ENCODE peak calls at places on chromosomes 2 and 18, in ten cellular contexts. I is HepG2, X is cardiac muscle cell, K is SK-N-SH, A is brain microvascular endothelial cell, Q is upper lobe of right lung, Y is A673, J is GM06990, T is PC-3, L is WERI-Rb-1. P is an unnamed sample. For H3K27me3, the result is how much of the 10 kb centered on the place peaks cover.

GRCh38 chr2:96715658-96716057 is 24.2 kb downstream of the LMAN2L start:
- DNase-seq in A (no peak), L (no peak), J (no peak), Q (no peak), K (no peak), Y (peak), X (no peak), T (no peak), I (peak), P (peak)

GRCh38 chr18:48405971-48406370 is 3.2 kb downstream of the ZBTB7C start:
- DNase-seq in X (peak), K (no peak), I (no peak), T (no peak), A (no peak), J (no peak), Q (no peak), Y (no peak), L (peak), P (no peak)

GRCh38 chr18:35408843-35409261 is 31.7 kb upstream of the ZNF396 start:
- DNase-seq in T (no peak), L (no peak), X (no peak), Y (no peak), Q (peak), J (peak), I (peak), K (no peak), A (no peak), P (no peak)

GRCh38 chr2:7189106-7189505 is 271.9 kb downstream of the RNF144A start:
- DNase-seq in X (no peak), Y (no peak), J (no peak), Q (no peak), K (no peak), T (no peak), A (no peak), I (no peak), L (no peak), P (no peak)

GRCh38 chr18:8011906-8012305 is 444.8 kb downstream of the PTPRM start:
- DNase-seq in A (no peak), I (no peak), X (no peak), T (no peak), Y (no peak), J (no peak), Q (no peak), L (peak), K (no peak), P (no peak)

GRCh38 chr18:5414546-5414945 is 119.0 kb upstream of the ZBTB14 start:
- DNase-seq in I (no peak), T (no peak), Y (no peak), A (no peak), J (no peak), Q (no peak), X (peak), K (peak), L (no peak), P (no peak)

GRCh38 chr2:81097361-81097760 is 792.8 kb upstream of the LRRTM1 start:
- DNase-seq in A (no peak), L (no peak), Y (no peak), T (peak), J (no peak), Q (no peak), X (no peak), K (no peak), I (no peak), P (no peak)

GRCh38 chr2:215104226-215104625 is 34.2 kb downstream of the ABCA12 start:
- DNase-seq in Y (no peak), A (no peak), K (no peak), L (no peak), T (peak), X (no peak), Q (no peak), I (no peak), J (no peak), P (peak)

GRCh38 chr2:204453730-204454167 is 91.5 kb upstream of the PARD3B start:
- DNase-seq in X (peak), J (no peak), Y (peak), A (peak), T (no peak), I (no peak), L (no peak), Q (peak), K (peak), P (no peak)

GRCh38 chr2:191195021-191195420 is 44.2 kb upstream of the STAT4 start:
- DNase-seq in T (peak), K (no peak), A (no peak), X (no peak), I (no peak), Q (no peak), J (no peak), Y (no peak), L (no peak), P (peak)

GRCh38 chr2:58553937-58554336 is 312.8 kb upstream of the FANCL start:
- DNase-seq in Q (no peak), L (peak), T (peak), I (peak), K (no peak), X (peak), J (no peak), A (no peak), Y (peak), P (peak)
- TF ChIP-seq CTCF in Q (no peak), L (peak), T (peak), I (peak), K (no peak), X (peak), J (peak), A (peak), Y (peak), P (peak)

GRCh38 chr2:207492461-207492860 is 37.3 kb upstream of the CREB1 start:
- DNase-seq in I (no peak), K (no peak), Y (no peak), L (no peak), J (no peak), T (no peak), X (no peak), Q (no peak), A (no peak), P (no peak)
- H3K4me3 ChIP-seq in I (no peak), K (no peak), Y (no peak), L (no peak), J (no peak), T (no peak), X (no peak), Q (no peak), A (no peak), P (no peak)

DNA sequence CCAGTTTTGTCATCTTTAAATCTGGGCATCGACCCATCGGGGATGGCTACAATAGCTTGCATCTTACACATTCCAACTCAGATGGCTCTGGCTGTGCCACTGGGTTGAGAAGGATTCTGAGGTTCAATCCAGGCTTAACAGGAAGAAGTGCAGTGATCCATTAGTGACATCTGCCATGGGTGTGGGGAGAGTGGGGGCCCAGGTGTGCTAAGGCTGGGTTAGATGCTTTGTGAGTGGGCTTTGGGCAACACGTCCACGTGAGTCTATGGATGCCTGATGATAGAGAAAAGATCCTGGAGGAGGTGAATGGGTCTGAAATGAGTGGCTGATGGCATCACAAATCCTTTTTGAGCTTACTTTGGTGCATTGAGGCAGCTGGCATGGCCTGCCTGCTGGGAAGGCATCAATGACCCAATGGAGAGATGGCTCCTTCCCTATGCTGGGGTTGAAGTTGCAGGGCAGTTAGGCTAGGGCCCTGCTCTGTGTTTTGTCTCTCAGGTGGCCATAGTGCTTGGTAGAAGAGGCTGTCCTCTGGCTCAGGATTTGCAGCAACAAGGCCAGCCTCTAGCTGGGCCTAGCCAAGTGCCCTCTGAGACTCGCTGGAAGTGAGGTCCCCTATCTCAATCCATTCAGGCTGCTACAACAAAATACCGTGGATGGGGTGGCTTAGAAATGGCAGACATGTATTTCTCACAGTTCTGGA is 56.7 kb downstream of the HS1BP3 start:
- DNase-seq in Q (peak), T (no peak), L (peak), A (no peak), X (no peak), K (no peak), Y (no peak), I (no peak), J (no peak), P (no peak)
- H3K27me3 ChIP-seq in Q (under half), T (under half), L (under half), A (under half), X (under half), K (under half), Y (under half), I (under half), J (under half), P (under half)

GRCh38 chr2:61911510-61911909 is 6.0 kb downstream of the COMMD1 start:
- DNase-seq in L (peak), Y (no peak), J (no peak), K (no peak), A (no peak), T (no peak), I (no peak), Q (no peak), X (peak), P (peak)
- TF ChIP-seq CTCF in L (peak), Y (peak), J (peak), K (peak), A (peak), T (peak), I (peak), Q (no peak), X (no peak), P (peak)

DNA sequence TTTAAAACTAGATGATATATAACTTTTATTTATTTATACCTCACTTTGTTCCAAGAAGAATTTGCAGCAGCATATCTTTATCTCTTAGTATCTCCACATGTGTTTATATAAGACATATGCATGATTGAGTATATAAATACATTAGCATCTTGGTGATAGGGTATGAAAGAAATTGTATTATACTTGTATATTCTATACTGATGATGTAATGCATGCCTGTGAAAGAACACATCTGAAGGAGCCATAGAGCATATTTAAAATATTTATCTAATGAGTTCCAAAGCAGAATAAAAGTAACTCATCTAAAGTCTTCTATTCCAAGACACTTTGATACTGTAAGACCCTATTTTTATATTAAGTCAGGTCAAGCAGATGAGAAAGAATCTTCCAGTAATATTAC is 76.9 kb downstream of the DTNB start:
- DNase-seq in J (no peak), X (no peak), K (no peak), L (no peak), A (no peak), I (no peak), Q (no peak), Y (no peak), T (no peak), P (no peak)
- H3K4me3 ChIP-seq in J (no peak), X (no peak), K (no peak), L (no peak), A (no peak), I (no peak), Q (no peak), Y (no peak), T (no peak), P (no peak)

GRCh38 chr2:226837787-226838603 is 2.1 kb downstream of the RHBDD1 start:
- DNase-seq in K (peak), Q (no peak), A (no peak), J (no peak), Y (no peak), I (no peak), X (no peak), L (no peak), T (peak), P (no peak)

GRCh38 chr2:226835796-226836547 is at the start of gene RHBDD1:
- DNase-seq in X (peak), I (peak), A (peak), J (peak), Y (peak), T (peak), K (peak), Q (peak), L (peak), P (peak)

GRCh38 chr2:226835420-226835795 is 446 bp upstream of the RHBDD1 start:
- DNase-seq in I (no peak), J (no peak), Q (no peak), Y (no peak), K (no peak), T (peak), A (no peak), X (no peak), L (peak), P (no peak)

GRCh38 chr2:226837334-226837733 is 1.5 kb downstream of the RHBDD1 start:
- DNase-seq in Y (no peak), J (no peak), Q (no peak), K (no peak), T (no peak), I (no peak), X (no peak), A (no peak), L (no peak), P (no peak)

DNA sequence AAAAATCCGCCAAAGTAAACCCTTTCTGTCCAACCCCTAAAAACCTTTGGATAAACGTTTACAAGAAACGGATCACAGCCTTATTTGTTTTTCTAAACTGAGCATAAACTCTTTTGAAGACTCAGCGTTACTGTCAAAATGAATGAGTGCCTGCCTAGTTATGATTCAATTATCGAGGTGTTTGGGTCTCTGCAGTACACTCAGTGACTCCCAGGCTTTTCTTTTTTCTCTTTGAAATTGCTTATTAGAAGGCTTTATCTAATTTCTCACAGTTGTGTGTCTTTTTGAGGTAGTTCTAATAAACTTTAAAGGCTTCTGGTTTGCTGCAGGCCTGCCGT is 663 bp downstream of the RHBDD1 start:
- DNase-seq in Y (no peak), X (no peak), Q (no peak), A (no peak), L (no peak), T (no peak), K (peak), I (no peak), J (no peak), P (no peak)
- H3K27me3 ChIP-seq in Y (under half), X (under half), Q (under half), A (under half), L (under half), T (under half), K (under half), I (under half), J (under half), P (under half)

P was measured in bronchial epithelial cell.